ENCODE peak calls at places on chromosomes 7 and 10, in seven cellular contexts. One of them, this sample, is unnamed.

GRCh38 chr10:100448977-100449376 is 13.8 kb upstream of the WNT8B start:
- DNase-seq in Calu3: no peak
- DNase-seq in cardiac fibroblast: no peak
- DNase-seq in GM10248: no peak
- DNase-seq in PC-3: no peak
- DNase-seq in progenitor cell of endocrine pancreas: no peak
- DNase-seq in stomach: no peak
- DNase-seq in this sample: no peak

GRCh38 chr10:50422259-50422658 is 170.9 kb upstream of the ASAH2 start:
- DNase-seq in stomach: no peak
- DNase-seq in Calu3: no peak
- DNase-seq in cardiac fibroblast: no peak
- DNase-seq in PC-3: peak; percentile 45
- DNase-seq in progenitor cell of endocrine pancreas: no peak
- DNase-seq in GM10248: no peak
- DNase-seq in this sample: no peak

GRCh38 chr7:54426406-54426805 is 115.8 kb upstream of the VSTM2A start:
- DNase-seq in PC-3: no peak
- DNase-seq in Calu3: no peak
- DNase-seq in GM10248: no peak
- DNase-seq in stomach: no peak
- DNase-seq in cardiac fibroblast: no peak
- DNase-seq in progenitor cell of endocrine pancreas: no peak
- DNase-seq in this sample: no peak

GRCh38 chr7:108497082-108497725 is 28.7 kb downstream of the PNPLA8 start:
- DNase-seq in PC-3: peak; percentile 74
- DNase-seq in progenitor cell of endocrine pancreas: peak; percentile 37
- DNase-seq in stomach: peak; percentile 54
- DNase-seq in Calu3: peak; percentile 38
- DNase-seq in cardiac fibroblast: peak; percentile 73
- DNase-seq in GM10248: peak; percentile 52
- DNase-seq in this sample: peak; percentile 66

GRCh38 chr7:81687062-81687461 is 82.8 kb downstream of the HGF start:
- DNase-seq in GM10248: no peak
- DNase-seq in cardiac fibroblast: no peak
- DNase-seq in Calu3: no peak
- DNase-seq in PC-3: no peak
- DNase-seq in stomach: no peak
- DNase-seq in progenitor cell of endocrine pancreas: no peak
- DNase-seq in this sample: no peak

GRCh38 chr7:1192171-1192676 is 32.2 kb upstream of the ZFAND2A start:
- DNase-seq in stomach: no peak
- DNase-seq in Calu3: no peak
- DNase-seq in PC-3: peak; percentile 76
- DNase-seq in progenitor cell of endocrine pancreas: no peak
- DNase-seq in GM10248: no peak
- DNase-seq in cardiac fibroblast: peak; percentile 95
- DNase-seq in this sample: peak; percentile 63

GRCh38 chr7:135620980-135621850 is 41.1 kb upstream of the STMP1 start:
- DNase-seq in PC-3: peak; percentile 89
- DNase-seq in Calu3: peak; percentile 45
- DNase-seq in stomach: no peak
- DNase-seq in cardiac fibroblast: peak; percentile 94
- DNase-seq in progenitor cell of endocrine pancreas: no peak
- DNase-seq in GM10248: peak; percentile 35
- DNase-seq in this sample: peak; percentile 76

GRCh38 chr7:73738220-73738611 is 386 bp downstream of the ABHD11 start:
- DNase-seq in progenitor cell of endocrine pancreas: no peak
- DNase-seq in PC-3: peak; percentile 49
- DNase-seq in cardiac fibroblast: peak; percentile 54
- DNase-seq in Calu3: peak; percentile 53
- DNase-seq in stomach: peak; percentile 59
- DNase-seq in GM10248: peak; percentile 83
- DNase-seq in this sample: peak; percentile 59

GRCh38 chr7:67301667-67302066 is 305.0 kb downstream of the TYW1 start:
- DNase-seq in cardiac fibroblast: no peak
- DNase-seq in stomach: no peak
- DNase-seq in GM10248: no peak
- DNase-seq in Calu3: no peak
- DNase-seq in PC-3: no peak
- DNase-seq in progenitor cell of endocrine pancreas: no peak
- DNase-seq in this sample: peak; percentile 2

GRCh38 chr10:60798870-60799269 is 20.6 kb downstream of the CDK1 start:
- DNase-seq in GM10248: no peak
- DNase-seq in Calu3: no peak
- DNase-seq in cardiac fibroblast: no peak
- DNase-seq in progenitor cell of endocrine pancreas: no peak
- DNase-seq in stomach: no peak
- DNase-seq in PC-3: no peak
- DNase-seq in this sample: no peak

GRCh38 chr10:17022898-17023297 is 106.7 kb downstream of the CUBN start:
- DNase-seq in PC-3: no peak
- DNase-seq in stomach: no peak
- DNase-seq in GM10248: no peak
- DNase-seq in Calu3: no peak
- DNase-seq in progenitor cell of endocrine pancreas: no peak
- DNase-seq in cardiac fibroblast: no peak
- DNase-seq in this sample: peak; percentile 58

GRCh38 chr7:961546-962400 is 7.3 kb upstream of the ADAP1 start:
- DNase-seq in Calu3: no peak
- DNase-seq in cardiac fibroblast: no peak
- DNase-seq in stomach: no peak
- DNase-seq in PC-3: no peak
- DNase-seq in progenitor cell of endocrine pancreas: no peak
- DNase-seq in GM10248: no peak
- DNase-seq in this sample: no peak

GRCh38 chr10:19549503-19549902 is 266.7 kb upstream of the PLXDC2 start:
- DNase-seq in progenitor cell of endocrine pancreas: no peak
- DNase-seq in cardiac fibroblast: no peak
- DNase-seq in PC-3: peak; percentile 42
- DNase-seq in GM10248: no peak
- DNase-seq in stomach: no peak
- DNase-seq in Calu3: no peak
- DNase-seq in this sample: peak; percentile 53

GRCh38 chr10:66538352-66538751 is 387.5 kb upstream of the LRRTM3 start:
- DNase-seq in cardiac fibroblast: no peak
- DNase-seq in Calu3: no peak
- DNase-seq in stomach: no peak
- DNase-seq in GM10248: no peak
- DNase-seq in progenitor cell of endocrine pancreas: no peak
- DNase-seq in PC-3: no peak
- DNase-seq in this sample: no peak

DNA sequence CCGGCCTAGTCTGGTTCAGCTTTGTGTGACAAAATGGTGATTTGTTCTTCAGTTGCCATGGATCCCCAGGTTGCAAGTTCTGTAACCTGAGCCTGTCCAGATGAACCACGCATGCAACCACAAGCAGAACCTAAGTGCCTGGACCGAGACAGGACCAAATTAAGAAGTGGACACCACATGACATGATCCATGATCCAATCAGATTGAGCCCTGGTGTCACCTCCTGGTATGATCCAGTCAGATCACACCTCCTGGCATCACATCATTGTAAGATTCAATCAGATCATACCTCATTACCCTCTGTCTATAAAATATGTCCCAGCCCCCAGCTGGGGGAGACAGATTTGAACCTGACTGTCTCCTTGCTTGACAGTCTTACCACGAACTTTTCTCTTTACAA is 70.0 kb downstream of the MALSU1 start:
- DNase-seq in PC-3: no peak
- DNase-seq in Calu3: no peak
- DNase-seq in progenitor cell of endocrine pancreas: no peak
- DNase-seq in GM10248: no peak
- DNase-seq in stomach: no peak
- DNase-seq in cardiac fibroblast: no peak
- DNase-seq in this sample: no peak
- TF ChIP-seq CTCF in PC-3: no peak
- TF ChIP-seq CTCF in Calu3: no peak
- TF ChIP-seq CTCF in progenitor cell of endocrine pancreas: no peak
- TF ChIP-seq CTCF in GM10248: no peak
- TF ChIP-seq CTCF in stomach: no peak
- TF ChIP-seq CTCF in cardiac fibroblast: no peak
- TF ChIP-seq CTCF in this sample: no peak

GRCh38 chr10:3482200-3482993 is 302.6 kb downstream of the KLF6 start:
- DNase-seq in cardiac fibroblast: peak; percentile 92
- DNase-seq in progenitor cell of endocrine pancreas: no peak
- DNase-seq in Calu3: peak; percentile 68
- DNase-seq in stomach: peak; percentile 49
- DNase-seq in PC-3: peak; percentile 86
- DNase-seq in GM10248: peak; percentile 43
- DNase-seq in this sample: peak; percentile 96

GRCh38 chr10:3484306-3485187 is 300.5 kb downstream of the KLF6 start:
- DNase-seq in stomach: no peak
- DNase-seq in GM10248: peak; percentile 48
- DNase-seq in PC-3: no peak
- DNase-seq in Calu3: no peak
- DNase-seq in cardiac fibroblast: peak; percentile 66
- DNase-seq in progenitor cell of endocrine pancreas: no peak
- DNase-seq in this sample: no peak

GRCh38 chr10:3485287-3485686 is 299.7 kb downstream of the KLF6 start:
- DNase-seq in progenitor cell of endocrine pancreas: no peak
- DNase-seq in GM10248: no peak
- DNase-seq in PC-3: no peak
- DNase-seq in Calu3: no peak
- DNase-seq in stomach: no peak
- DNase-seq in cardiac fibroblast: no peak
- DNase-seq in this sample: no peak

GRCh38 chr10:3487228-3487627 is 297.8 kb downstream of the KLF6 start:
- DNase-seq in Calu3: no peak
- DNase-seq in cardiac fibroblast: no peak
- DNase-seq in progenitor cell of endocrine pancreas: no peak
- DNase-seq in GM10248: no peak
- DNase-seq in stomach: no peak
- DNase-seq in PC-3: no peak
- DNase-seq in this sample: no peak

GRCh38 chr10:3486346-3487065 is 298.5 kb downstream of the KLF6 start:
- DNase-seq in PC-3: peak; percentile 86
- DNase-seq in GM10248: no peak
- DNase-seq in Calu3: peak; percentile 94
- DNase-seq in progenitor cell of endocrine pancreas: peak; percentile 46
- DNase-seq in stomach: peak; percentile 74
- DNase-seq in cardiac fibroblast: peak; percentile 48
- DNase-seq in this sample: peak; percentile 93
- TF ChIP-seq CTCF in PC-3: no peak
- TF ChIP-seq CTCF in GM10248: no peak
- TF ChIP-seq CTCF in Calu3: no peak
- TF ChIP-seq CTCF in progenitor cell of endocrine pancreas: no peak
- TF ChIP-seq CTCF in stomach: no peak
- TF ChIP-seq CTCF in cardiac fibroblast: no peak
- TF ChIP-seq CTCF in this sample: no peak

DNA sequence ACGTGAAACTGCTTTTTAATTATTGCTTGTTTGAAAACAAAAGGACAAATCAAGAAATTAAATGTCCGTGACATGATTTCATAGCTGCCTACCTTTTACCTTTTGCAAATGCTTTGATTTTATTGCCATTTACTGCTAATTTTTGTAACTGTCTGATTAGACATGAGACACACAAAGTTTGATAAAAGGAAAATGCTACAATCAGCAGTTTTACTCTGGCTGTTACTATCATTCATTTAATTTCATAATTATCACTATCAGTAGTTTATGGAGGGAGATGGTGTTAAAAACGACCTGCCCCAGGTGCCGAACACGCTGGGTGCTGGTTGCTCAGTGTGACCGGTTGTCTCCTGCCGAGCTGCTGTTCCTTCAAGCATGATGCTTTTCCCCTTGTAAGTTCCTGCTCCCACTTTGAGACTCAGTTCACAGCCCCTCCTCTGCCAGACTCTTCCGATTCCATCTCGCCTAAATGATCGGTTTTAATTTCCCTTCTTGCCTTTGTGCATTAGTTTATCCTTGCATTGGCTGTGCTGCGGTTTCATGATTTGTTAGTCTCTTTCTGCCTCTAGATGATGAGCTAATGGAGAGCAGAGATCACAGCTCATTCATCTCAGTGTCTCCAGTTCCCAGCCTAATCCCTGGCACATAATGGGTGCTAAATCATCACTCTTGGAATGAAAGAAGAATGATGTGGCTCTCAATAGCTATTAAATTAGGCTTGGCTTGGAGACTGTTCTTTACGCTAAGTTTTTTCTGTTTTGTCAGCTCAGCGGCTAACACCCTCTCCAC is 110.6 kb downstream of the PFKFB3 start:
- DNase-seq in stomach: no peak
- DNase-seq in PC-3: no peak
- DNase-seq in progenitor cell of endocrine pancreas: no peak
- DNase-seq in Calu3: no peak
- DNase-seq in cardiac fibroblast: no peak
- DNase-seq in GM10248: no peak
- DNase-seq in this sample: no peak
- TF ChIP-seq CTCF in stomach: no peak
- TF ChIP-seq CTCF in PC-3: no peak
- TF ChIP-seq CTCF in progenitor cell of endocrine pancreas: no peak
- TF ChIP-seq CTCF in Calu3: no peak
- TF ChIP-seq CTCF in cardiac fibroblast: no peak
- TF ChIP-seq CTCF in GM10248: no peak
- TF ChIP-seq CTCF in this sample: no peak

GRCh38 chr10:71397340-71398212 is 856 bp downstream of the CDH23 start:
- DNase-seq in Calu3: no peak
- DNase-seq in GM10248: no peak
- DNase-seq in PC-3: no peak
- DNase-seq in cardiac fibroblast: no peak
- DNase-seq in progenitor cell of endocrine pancreas: no peak
- DNase-seq in stomach: no peak
- DNase-seq in this sample: no peak

GRCh38 chr10:71394926-71395562 is 1.7 kb upstream of the CDH23 start:
- DNase-seq in progenitor cell of endocrine pancreas: no peak
- DNase-seq in PC-3: no peak
- DNase-seq in GM10248: no peak
- DNase-seq in stomach: no peak
- DNase-seq in cardiac fibroblast: no peak
- DNase-seq in Calu3: no peak
- DNase-seq in this sample: no peak

GRCh38 chr10:71395621-71396020 is 1.1 kb upstream of the CDH23 start:
- DNase-seq in PC-3: no peak
- DNase-seq in progenitor cell of endocrine pancreas: no peak
- DNase-seq in GM10248: no peak
- DNase-seq in Calu3: no peak
- DNase-seq in cardiac fibroblast: no peak
- DNase-seq in stomach: no peak
- DNase-seq in this sample: no peak

GRCh38 chr10:71396084-71396713 is 521 bp upstream of the CDH23 start:
- DNase-seq in PC-3: no peak
- DNase-seq in cardiac fibroblast: peak; percentile 2
- DNase-seq in GM10248: peak; percentile 56
- DNase-seq in progenitor cell of endocrine pancreas: peak; percentile 54
- DNase-seq in stomach: peak; percentile 40
- DNase-seq in Calu3: peak; percentile 42
- DNase-seq in this sample: no peak

DNA sequence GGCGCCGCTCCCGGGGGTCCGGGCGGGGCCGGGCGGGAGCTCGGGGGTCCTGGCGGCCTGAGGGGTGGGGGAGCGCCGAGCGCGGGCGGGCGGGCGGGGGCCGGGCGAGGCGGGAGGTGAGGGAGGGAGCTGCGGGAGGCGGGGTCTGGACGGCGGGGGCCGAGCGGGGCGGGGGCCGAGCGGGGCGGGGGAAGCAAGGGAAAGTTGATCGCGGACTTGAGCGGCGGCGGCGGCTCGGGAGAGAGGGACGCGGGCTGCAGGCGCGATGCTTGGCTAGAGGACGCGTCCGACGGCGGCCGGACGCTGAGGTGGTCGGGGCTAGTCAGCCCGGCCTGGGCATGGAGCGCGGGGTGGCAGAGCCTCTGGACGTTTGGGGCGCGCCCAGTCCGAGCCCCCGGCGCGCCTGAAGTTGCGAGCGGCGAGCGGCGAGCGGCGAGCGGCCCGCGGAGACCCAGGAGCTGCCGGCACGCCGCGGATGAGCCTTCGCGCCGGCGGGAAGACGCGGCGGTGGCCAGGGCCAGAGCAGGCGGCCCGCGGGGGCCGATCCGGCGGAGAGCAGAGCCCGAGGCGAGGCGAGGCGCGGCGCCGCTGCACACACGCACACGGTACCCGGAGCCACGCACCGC is at the start of gene CDH23:
- DNase-seq in PC-3: no peak
- DNase-seq in progenitor cell of endocrine pancreas: no peak
- DNase-seq in cardiac fibroblast: no peak
- DNase-seq in Calu3: peak; percentile 29
- DNase-seq in GM10248: no peak
- DNase-seq in stomach: peak; percentile 35
- DNase-seq in this sample: no peak
- TF ChIP-seq CTCF in PC-3: no peak
- TF ChIP-seq CTCF in progenitor cell of endocrine pancreas: no peak
- TF ChIP-seq CTCF in cardiac fibroblast: no peak
- TF ChIP-seq CTCF in Calu3: no peak
- TF ChIP-seq CTCF in GM10248: no peak
- TF ChIP-seq CTCF in stomach: no peak
- TF ChIP-seq CTCF in this sample: no peak

This sample was measured in MCF 10A.